ENCODE peak calls at places on chromosomes 4 and X, in five cellular contexts. L, S, H, U and X are unnamed samples.

GRCh38 chr4:124060261-124060918 is 652.1 kb downstream of the ANKRD50 start:
- DNase-seq in S (no peak), H (no peak), L (peak), U (peak), X (peak)

GRCh38 chr4:1959104-1959384 is 49.7 kb downstream of the NELFA start:
- DNase-seq in U (no peak), S (no peak), H (no peak), L (peak), X (no peak)

GRCh38 chrX:21932277-21932996 is 8.1 kb upstream of the SMS start:
- DNase-seq in U (peak), S (peak), H (no peak), L (peak), X (no peak)

GRCh38 chr4:182994171-182994570 is 77.0 kb upstream of the DCTD start:
- DNase-seq in H (no peak), U (no peak), S (no peak), L (no peak), X (no peak)

GRCh38 chr4:37795796-37796195 is 30.7 kb upstream of the PGM2 start:
- DNase-seq in U (no peak), L (no peak), H (no peak), S (no peak), X (no peak)

GRCh38 chr4:33626242-33626641 is 2618.1 kb downstream of the ARAP2 start:
- DNase-seq in S (no peak), H (no peak), L (no peak), U (no peak), X (no peak)

GRCh38 chrX:17521871-17522693 is 147.1 kb downstream of the NHS start:
- DNase-seq in S (no peak), L (peak), H (peak), U (peak), X (no peak)

GRCh38 chr4:140567722-140568121 is 1.0 kb downstream of the UCP1 start:
- DNase-seq in L (no peak), H (no peak), U (no peak), S (no peak), X (no peak)

GRCh38 chr4:26871611-26872010 is 11.0 kb downstream of the STIM2 start:
- DNase-seq in L (peak), H (no peak), U (no peak), S (no peak), X (no peak)

GRCh38 chr4:118417325-118417724 is 64.5 kb upstream of the PRSS12 start:
- DNase-seq in L (peak), U (no peak), H (no peak), S (no peak), X (no peak)

GRCh38 chr4:185016946-185017797 is 1.1 kb upstream of the HELT start:
- DNase-seq in H (no peak), L (peak), S (no peak), U (no peak), X (no peak)